ENCODE peak calls at places on chromosomes 13 and 19, in nine cellular contexts. Y is fibroblast of pulmonary artery; J is stimulated activated CD4-positive, alpha-beta T cell treated with anti-CD3 and anti-CD28 coated beads, TNF-alpha, amount 100 ng/mL, for 4 hours; W is upper lobe of right lung; K is left cardiac atrium; T is T-helper 22 cell; V is T-helper 17 cell; F is IMR-90; U is lung microvascular endothelial cell. M is an unnamed sample.

GRCh38 chr13:97125051-97125809 is 96.9 kb upstream of the MBNL2 start:
- DNase-seq in Y (peak), J (no peak), W (no peak), K (peak), T (no peak), V (no peak), F (peak), U (peak), M (peak)

GRCh38 chr13:24741016-24741662 is 22.8 kb upstream of the RNF17 start:
- DNase-seq in Y (no peak), J (no peak), W (no peak), K (no peak), T (no peak), V (no peak), F (no peak), U (no peak), M (no peak)

GRCh38 chr13:38826182-38826813 is 139.4 kb downstream of the FREM2 start:
- DNase-seq in Y (no peak), J (no peak), W (no peak), K (no peak), T (no peak), V (no peak), F (no peak), U (no peak), M (no peak)

GRCh38 chr19:33674575-33675367 is 53.0 kb downstream of the CHST8 start:
- DNase-seq in Y (no peak), J (no peak), W (peak), K (no peak), T (no peak), V (no peak), F (no peak), U (no peak), M (no peak)

GRCh38 chr13:111337741-111338140 is 17.3 kb downstream of the TEX29 start:
- DNase-seq in Y (no peak), J (no peak), W (no peak), K (no peak), T (no peak), V (no peak), F (peak), U (no peak), M (no peak)

GRCh38 chr19:8004001-8004400 is 1.4 kb downstream of the ELAVL1 start:
- DNase-seq in Y (no peak), J (no peak), W (no peak), K (no peak), T (no peak), V (no peak), F (no peak), U (no peak), M (no peak)

GRCh38 chr13:28181413-28181812 is 43.1 kb downstream of the PAN3 start:
- DNase-seq in Y (peak), J (no peak), W (no peak), K (no peak), T (no peak), V (no peak), F (peak), U (peak), M (no peak)

GRCh38 chr13:110138009-110138699 is 168.8 kb downstream of the COL4A1 start:
- DNase-seq in Y (peak), J (peak), W (peak), K (peak), T (peak), V (peak), F (peak), U (peak), M (peak)

GRCh38 chr13:31670831-31671617 is 68.3 kb upstream of the RXFP2 start:
- DNase-seq in Y (peak), J (no peak), W (no peak), K (no peak), T (no peak), V (no peak), F (no peak), U (peak), M (no peak)

GRCh38 chr19:5828661-5829566 is 10.6 kb downstream of the FUT6 start:
- DNase-seq in Y (peak), J (no peak), W (no peak), K (peak), T (no peak), V (no peak), F (no peak), U (no peak), M (peak)

GRCh38 chr19:50658438-50659317 is 9.4 kb downstream of the C19orf81 start:
- DNase-seq in Y (peak), J (peak), W (peak), K (peak), T (no peak), V (no peak), F (peak), U (peak), M (peak)

GRCh38 chr19:35307990-35308389 is 16.0 kb downstream of the MAG start:
- DNase-seq in Y (no peak), J (no peak), W (no peak), K (no peak), T (no peak), V (no peak), F (no peak), U (no peak), M (no peak)

GRCh38 chr13:31797154-31797775 is 57.9 kb downstream of the RXFP2 start:
- DNase-seq in Y (peak), J (no peak), W (no peak), K (no peak), T (no peak), V (no peak), F (peak), U (peak), M (peak)

GRCh38 chr19:15372891-15373301 is 6.7 kb downstream of the AKAP8 start:
- DNase-seq in Y (no peak), J (no peak), W (no peak), K (no peak), T (no peak), V (no peak), F (no peak), U (no peak), M (no peak)

GRCh38 chr19:3397266-3398022 is 31.1 kb downstream of the NFIC start:
- DNase-seq in Y (no peak), J (no peak), W (peak), K (no peak), T (no peak), V (no peak), F (no peak), U (no peak), M (peak)

M was measured in neural progenitor cell.